ENCODE peak calls at places on chromosomes 5 and 9, in six cellular contexts. K is suprapubic skin, N is A549, D is transverse colon, H is sigmoid colon, M is ovary. V is an unnamed sample.

GRCh38 chr5:159921721-159922120 is 5.4 kb downstream of the ADRA1B start:
- DNase-seq in K (no peak), N (no peak), D (no peak), H (no peak), M (no peak), V (no peak)

GRCh38 chr5:110413856-110414255 is 312.6 kb downstream of the TMEM232 start:
- DNase-seq in K (no peak), N (no peak), D (no peak), H (no peak), M (no peak), V (no peak)

GRCh38 chr9:120977321-120977720 is 50.7 kb upstream of the TRAF1 start:
- DNase-seq in K (no peak), N (no peak), D (no peak), H (no peak), M (no peak), V (no peak)

GRCh38 chr5:144487761-144488160 is 317.1 kb downstream of the KCTD16 start:
- DNase-seq in K (no peak), N (no peak), D (no peak), H (no peak), M (no peak), V (no peak)

GRCh38 chr5:88275574-88275973 is 6.9 kb upstream of the TMEM161B start:
- DNase-seq in K (no peak), N (no peak), D (no peak), H (no peak), M (no peak), V (no peak)

GRCh38 chr9:37187269-37187668 is 66.9 kb downstream of the ZCCHC7 start:
- DNase-seq in K (no peak), N (no peak), D (peak; percentile 18), H (no peak), M (no peak), V (no peak)

GRCh38 chr5:10103098-10103497 is 146.6 kb downstream of the ATPSCKMT start:
- DNase-seq in K (no peak), N (no peak), D (no peak), H (no peak), M (no peak), V (peak; percentile 72)

GRCh38 chr9:89601306-89601705 is 3.5 kb upstream of the GADD45G start:
- DNase-seq in K (no peak), N (no peak), D (no peak), H (peak; percentile 7), M (no peak), V (no peak)

GRCh38 chr9:105329729-105330082 is 85.3 kb downstream of the SLC44A1 start:
- DNase-seq in K (no peak), N (no peak), D (no peak), H (no peak), M (no peak), V (no peak)

GRCh38 chr5:94469889-94470288 is 148.5 kb downstream of the KIAA0825 start:
- DNase-seq in K (no peak), N (no peak), D (no peak), H (no peak), M (no peak), V (no peak)

GRCh38 chr9:123757960-123758359 is 172.0 kb downstream of the DENND1A start:
- DNase-seq in K (no peak), N (no peak), D (no peak), H (no peak), M (no peak), V (no peak)

GRCh38 chr5:125595845-125596244 is 827.4 kb upstream of the GRAMD2B start:
- DNase-seq in K (no peak), N (no peak), D (no peak), H (no peak), M (no peak), V (no peak)

GRCh38 chr9:112404367-112404979 is 24.6 kb downstream of the HSDL2 start:
- DNase-seq in K (no peak), N (no peak), D (no peak), H (no peak), M (peak; percentile 23), V (no peak)

GRCh38 chr9:38680827-38681226 is 39.1 kb downstream of the FAM240B start:
- DNase-seq in K (no peak), N (no peak), D (no peak), H (no peak), M (no peak), V (no peak)

GRCh38 chr9:70049672-70050271 is 6.1 kb downstream of the MAMDC2 start:
- DNase-seq in K (peak; percentile 94), N (no peak), D (peak; percentile 71), H (peak; percentile 98), M (peak; percentile 92), V (peak; percentile 37)

GRCh38 chr9:98159301-98159700 is 33.1 kb downstream of the CORO2A start:
- DNase-seq in K (no peak), N (no peak), D (no peak), H (peak; percentile 55), M (no peak), V (no peak)

GRCh38 chr9:98159790-98160189 is 32.6 kb downstream of the CORO2A start:
- DNase-seq in K (no peak), N (no peak), D (no peak), H (no peak), M (no peak), V (no peak)

GRCh38 chr9:98164912-98165311 is 27.5 kb downstream of the CORO2A start:
- DNase-seq in K (no peak), N (no peak), D (no peak), H (peak; percentile 5), M (no peak), V (no peak)

GRCh38 chr9:98161851-98162250 is 30.6 kb downstream of the CORO2A start:
- DNase-seq in K (no peak), N (no peak), D (no peak), H (peak; percentile 14), M (no peak), V (no peak)

GRCh38 chr9:98162638-98163037 is 29.8 kb downstream of the CORO2A start:
- DNase-seq in K (no peak), N (no peak), D (no peak), H (peak; percentile 18), M (no peak), V (no peak)
- TF ChIP-seq EP300 in K (no peak), N (no peak), D (no peak), H (no peak), M (no peak), V (no peak)

DNA sequence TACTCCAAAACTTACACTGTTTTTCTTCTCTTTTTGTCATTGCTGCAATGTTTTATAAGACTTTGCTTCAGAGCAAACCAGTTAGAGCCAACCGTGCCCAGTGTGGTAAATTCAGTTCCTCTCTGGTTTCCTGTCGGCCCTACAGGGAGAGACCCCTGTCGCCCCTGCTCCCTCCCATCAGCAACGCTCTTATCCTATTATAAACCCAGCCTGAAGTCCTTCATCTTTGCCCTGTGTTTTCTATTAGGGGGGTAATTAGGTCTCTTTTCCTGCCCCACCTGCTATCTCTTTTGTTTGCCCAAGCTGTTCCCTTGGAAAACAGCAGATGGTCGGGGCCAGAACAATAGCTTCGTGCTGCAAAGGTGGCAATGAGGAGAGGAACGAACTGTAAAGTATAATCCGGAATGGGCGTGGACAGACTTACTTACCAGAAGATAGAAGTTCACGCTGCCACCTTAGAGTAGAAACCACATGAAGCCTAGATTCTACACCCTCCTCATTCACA is 21.4 kb upstream of the OTULINL start:
- DNase-seq in K (no peak), N (no peak), D (peak; percentile 70), H (no peak), M (no peak), V (no peak)
- TF ChIP-seq EP300 in K (no peak), N (no peak), D (no peak), H (no peak), M (no peak), V (no peak)

GRCh38 chr9:99403371-99403770 is 181.3 kb downstream of the SEC61B start:
- DNase-seq in K (no peak), N (no peak), D (no peak), H (no peak), M (no peak), V (no peak)

GRCh38 chr9:99405369-99405768 is 183.3 kb downstream of the SEC61B start:
- DNase-seq in K (no peak), N (no peak), D (no peak), H (no peak), M (no peak), V (no peak)

GRCh38 chr9:99399476-99399875 is 177.4 kb downstream of the SEC61B start:
- DNase-seq in K (no peak), N (no peak), D (no peak), H (no peak), M (no peak), V (no peak)

GRCh38 chr9:99400184-99400731 is 178.2 kb downstream of the SEC61B start:
- DNase-seq in K (no peak), N (no peak), D (no peak), H (no peak), M (no peak), V (no peak)

DNA sequence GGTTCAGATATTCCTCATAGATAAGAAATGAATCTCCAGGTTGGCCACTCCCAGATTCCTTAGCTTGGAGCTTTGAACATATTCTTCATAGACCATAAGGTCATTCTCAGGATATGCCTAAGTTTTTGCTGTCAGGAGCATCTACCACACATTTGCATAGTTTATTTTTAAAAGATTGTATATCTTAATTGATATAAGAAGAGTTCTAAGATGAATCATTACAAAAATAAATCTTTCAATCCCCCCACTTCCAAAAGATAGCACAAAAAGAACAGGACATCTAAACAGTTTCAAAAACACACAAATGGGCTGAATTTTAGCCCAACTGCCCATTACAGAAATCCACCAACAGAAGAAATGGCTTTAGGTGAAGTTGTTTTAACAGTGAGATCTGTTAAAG is 179.7 kb downstream of the SEC61B start:
- DNase-seq in K (no peak), N (no peak), D (no peak), H (no peak), M (no peak), V (no peak)
- TF ChIP-seq EP300 in K (no peak), N (no peak), D (no peak), H (no peak), M (no peak), V (no peak)

GRCh38 chr9:81552571-81552970 is 136.8 kb downstream of the TLE1 start:
- DNase-seq in K (no peak), N (no peak), D (no peak), H (no peak), M (no peak), V (no peak)
- TF ChIP-seq EP300 in K (no peak), N (no peak), D (no peak), H (no peak), M (no peak), V (no peak)

GRCh38 chr5:171992813-171993212 is 13.6 kb downstream of the FBXW11 start:
- DNase-seq in K (no peak), N (no peak), D (no peak), H (no peak), M (no peak), V (no peak)
- TF ChIP-seq EP300 in K (no peak), N (no peak), D (no peak), H (no peak), M (no peak), V (no peak)

DNA sequence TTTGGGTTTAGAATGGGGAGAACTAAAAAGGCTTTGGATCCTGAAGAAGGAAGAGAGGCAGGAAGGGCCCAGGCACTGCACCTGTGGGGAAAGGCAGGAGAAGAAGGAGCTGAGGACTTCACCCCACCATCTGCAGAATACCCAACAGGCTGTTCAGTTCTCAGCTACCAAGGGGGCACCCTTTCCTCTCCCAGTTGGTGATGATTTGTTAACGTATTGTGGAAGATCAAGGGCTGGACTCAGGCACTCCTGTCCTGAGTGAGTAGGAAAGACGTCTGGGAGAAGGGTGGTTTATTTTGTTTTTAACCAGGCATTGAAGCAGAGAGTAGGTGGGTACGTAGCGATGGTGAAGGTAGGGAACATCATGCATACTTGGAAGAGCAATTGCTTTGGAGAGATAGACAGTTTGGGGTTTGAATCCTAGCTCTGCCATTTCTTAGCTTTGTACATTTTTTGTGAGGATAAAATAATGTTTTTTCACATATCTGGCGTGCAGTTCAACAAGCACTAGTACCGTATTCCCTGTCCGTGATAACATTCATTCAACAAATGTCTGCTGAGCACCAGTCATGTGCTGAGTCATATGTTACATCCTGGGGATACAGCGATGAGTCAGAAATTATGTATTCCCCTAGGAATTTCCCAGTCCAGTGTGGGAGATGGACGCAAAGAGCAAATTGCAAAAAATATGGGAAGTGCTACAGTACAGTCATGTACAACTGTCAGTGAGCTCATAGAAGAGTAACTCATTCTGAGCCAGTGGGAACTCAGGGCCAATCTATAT is 2.1 kb downstream of the MSANTD3 start:
- DNase-seq in K (no peak), N (peak; percentile 94), D (no peak), H (no peak), M (no peak), V (no peak)
- TF ChIP-seq EP300 in K (no peak), N (peak; percentile 70), D (no peak), H (peak; percentile 35), M (no peak), V (no peak)

V was measured in H1.